ENCODE peak calls at places on chromosome 9, in four cellular contexts. D, R, X and Q are unnamed samples.

GRCh38 chr9:70407081-70407503 is 7.4 kb downstream of the KLF9 start:
- DNase-seq in D (no peak), X (no peak), R (no peak), Q (no peak)

GRCh38 chr9:1718836-1719235 is 296.3 kb upstream of the SMARCA2 start:
- DNase-seq in X (no peak), D (no peak), R (no peak), Q (no peak)

GRCh38 chr9:126326228-126327015 is at the start of gene MVB12B:
- DNase-seq in D (peak; percentile 63), X (no peak), R (no peak), Q (no peak)

GRCh38 chr9:135126480-135127187 is 39.2 kb downstream of the OLFM1 start:
- DNase-seq in D (no peak), X (no peak), R (no peak), Q (peak; percentile 60)

GRCh38 chr9:127634021-127634420 is 21.9 kb downstream of the STXBP1 start:
- DNase-seq in R (no peak), D (no peak), X (no peak), Q (no peak)

GRCh38 chr9:13787234-13787833 is 507.8 kb upstream of the MPDZ start:
- DNase-seq in X (no peak), R (no peak), D (no peak), Q (no peak)

GRCh38 chr9:27400334-27400875 is 103.5 kb upstream of the EQTN start:
- DNase-seq in R (no peak), X (no peak), D (no peak), Q (no peak)

GRCh38 chr9:69396759-69397158 is 71.7 kb downstream of the ENTREP1 start:
- DNase-seq in R (no peak), D (no peak), X (no peak), Q (no peak)

GRCh38 chr9:135146766-135147472 is 59.5 kb downstream of the OLFM1 start:
- DNase-seq in R (no peak), X (no peak), D (no peak), Q (no peak)

GRCh38 chr9:2389404-2389803 is 232.2 kb upstream of the VLDLR start:
- DNase-seq in X (no peak), R (no peak), D (no peak), Q (no peak)

GRCh38 chr9:133133680-133134418 is 12.8 kb upstream of the RALGDS start:
- DNase-seq in R (peak; percentile 94), D (peak; percentile 80), X (peak; percentile 66), Q (peak; percentile 93)

GRCh38 chr9:22170990-22171663 is 162.0 kb upstream of the CDKN2B start:
- DNase-seq in X (no peak), D (no peak), R (no peak), Q (no peak)
- H3K4me1 ChIP-seq in X (no peaks in the 10 kb centered on the region), D (no peaks in the 10 kb centered on the region), R (no peaks in the 10 kb centered on the region), Q (peaks cover 20% of the 10 kb centered on the region)

GRCh38 chr9:16266648-16267276 is 603.7 kb downstream of the BNC2 start:
- DNase-seq in R (no peak), X (no peak), D (no peak), Q (no peak)

GRCh38 chr9:16271967-16272366 is 598.5 kb downstream of the BNC2 start:
- DNase-seq in X (no peak), D (no peak), R (no peak), Q (no peak)

GRCh38 chr9:16265671-16266070 is 604.8 kb downstream of the BNC2 start:
- DNase-seq in D (no peak), R (no peak), X (no peak), Q (no peak)

GRCh38 chr9:16267336-16268036 is 603.0 kb downstream of the BNC2 start:
- DNase-seq in R (no peak), D (no peak), X (no peak), Q (no peak)

DNA sequence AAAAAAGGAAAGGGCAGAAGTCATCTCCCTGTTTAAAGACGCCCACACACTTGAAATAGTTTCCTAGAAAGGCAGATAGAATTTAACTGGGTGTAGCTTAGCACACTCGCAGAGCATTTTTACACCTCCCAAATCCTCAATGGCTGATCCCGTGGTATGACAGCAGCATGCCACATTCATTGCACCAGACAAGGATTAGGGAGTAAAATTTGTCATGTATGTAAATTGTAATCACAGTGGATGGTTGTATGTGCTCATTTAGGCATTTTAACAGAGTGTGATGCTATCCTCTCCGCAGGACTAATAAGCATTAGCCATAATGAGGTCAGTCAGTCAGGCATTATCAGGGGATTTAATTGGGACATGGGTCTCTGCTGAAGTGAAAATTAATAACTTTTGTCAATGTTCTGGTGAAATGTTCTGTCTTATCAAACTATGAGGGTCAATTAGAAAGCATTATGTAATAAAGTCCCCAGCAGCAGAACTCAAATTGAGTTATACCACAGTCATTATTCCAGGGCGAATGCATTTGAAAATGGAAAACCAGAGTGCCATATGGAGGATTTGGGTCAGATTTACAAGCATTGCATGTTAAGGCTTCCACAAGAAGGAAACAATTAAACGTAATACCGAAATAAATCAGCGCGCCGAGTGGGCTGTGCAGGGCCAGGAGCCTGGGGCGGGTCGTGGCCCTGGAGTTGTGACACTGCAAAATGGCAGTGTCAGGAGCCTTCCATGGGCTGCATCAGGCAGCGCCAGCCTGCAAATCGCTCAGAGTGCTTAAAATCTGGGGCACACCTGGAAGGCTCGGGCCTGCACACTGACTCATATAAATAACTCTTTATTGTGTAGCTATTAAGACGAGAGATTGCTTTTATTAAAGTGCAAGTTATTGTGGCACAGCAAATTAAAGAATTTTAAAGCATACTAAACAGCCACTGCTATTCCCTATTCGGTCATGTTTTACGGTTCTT is 602.1 kb downstream of the BNC2 start:
- DNase-seq in D (no peak), R (no peak), X (no peak), Q (no peak)
- H3K4me3 ChIP-seq in D (no peak overlapping the region), R (peak overlapping the region; percentile 21), X (no peak overlapping the region), Q (no peak overlapping the region)

DNA sequence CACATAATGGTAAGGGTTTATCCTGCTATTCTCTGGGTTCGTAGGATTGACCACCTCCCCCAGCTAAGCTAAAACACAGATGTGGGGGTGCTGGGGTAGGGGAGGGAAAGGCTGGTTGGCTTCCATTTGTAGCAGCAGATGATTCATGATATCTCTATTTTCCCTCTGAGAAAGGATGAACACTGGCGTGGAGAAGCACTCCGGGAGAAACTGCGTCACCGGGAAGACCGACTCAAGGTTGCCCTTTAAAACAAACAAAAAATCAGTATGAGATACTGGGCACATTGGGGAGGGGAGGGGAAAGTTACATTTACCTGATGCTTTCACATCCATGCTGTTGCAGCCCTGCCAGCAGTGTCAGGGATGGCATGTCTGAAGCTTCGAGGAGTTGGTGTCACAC is 28.2 kb downstream of the RAB14 start:
- DNase-seq in R (no peak), X (no peak), D (no peak), Q (no peak)
- H3K4me1 ChIP-seq in R (no peaks in the 10 kb centered on the region), X (peaks cover 21% of the 10 kb centered on the region), D (no peaks in the 10 kb centered on the region), Q (no peaks in the 10 kb centered on the region)

GRCh38 chr9:125238915-125239446 is 2.2 kb downstream of the HSPA5 start:
- DNase-seq in X (no peak), R (no peak), D (no peak), Q (no peak)
- H3K4me3 ChIP-seq in X (no peak overlapping the region), R (peak overlapping the region; percentile 90), D (peak overlapping the region; percentile 1), Q (peak overlapping the region; percentile 80)

GRCh38 chr9:11962327-11962726 is 730.9 kb upstream of the TYRP1 start:
- DNase-seq in X (no peak), D (no peak), R (no peak), Q (no peak)

GRCh38 chr9:11966804-11967203 is 726.4 kb upstream of the TYRP1 start:
- DNase-seq in X (no peak), D (no peak), R (no peak), Q (no peak)
- H3K4me1 ChIP-seq in X (no peaks in the 10 kb centered on the region), D (no peaks in the 10 kb centered on the region), R (no peaks in the 10 kb centered on the region), Q (no peaks in the 10 kb centered on the region)

DNA sequence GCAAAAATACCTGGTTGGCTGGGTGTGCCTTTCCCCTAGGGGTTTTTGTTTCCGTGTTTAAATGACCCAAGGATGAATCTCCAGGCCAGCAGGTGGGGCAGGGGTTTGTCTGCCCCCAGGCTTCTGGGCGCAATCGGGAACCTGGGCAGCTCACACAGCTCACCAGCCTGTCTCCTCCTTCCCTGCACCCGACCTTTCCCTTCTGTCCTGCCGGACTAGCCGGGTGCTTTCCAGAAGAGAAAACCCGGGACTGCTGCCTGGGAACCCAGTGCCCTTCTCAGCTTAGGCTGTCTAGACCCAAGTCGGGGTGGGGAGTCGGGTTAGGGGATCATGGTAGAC is 84.3 kb downstream of the DAB2IP start:
- DNase-seq in R (no peak), D (no peak), X (no peak), Q (no peak)
- H3K4me3 ChIP-seq in R (peak overlapping the region; percentile 52), D (no peak overlapping the region), X (peak overlapping the region; percentile 14), Q (peak overlapping the region; percentile 44)

GRCh38 chr9:81557957-81558791 is 131.2 kb downstream of the TLE1 start:
- DNase-seq in R (no peak), X (no peak), D (no peak), Q (no peak)
- H3K4me1 ChIP-seq in R (peaks cover 3% of the 10 kb centered on the region), X (peaks cover 25% of the 10 kb centered on the region), D (no peaks in the 10 kb centered on the region), Q (peaks cover 12% of the 10 kb centered on the region)

GRCh38 chr9:130846487-130847305 is 11.6 kb downstream of the ABL1 start:
- DNase-seq in X (no peak), D (no peak), R (no peak), Q (no peak)
- H3K4me3 ChIP-seq in X (no peak overlapping the region), D (no peak overlapping the region), R (peak overlapping the region; percentile 7), Q (no peak overlapping the region)

GRCh38 chr9:132000659-132001058 is 79.0 kb downstream of the MED27 start:
- DNase-seq in R (no peak), D (no peak), X (no peak), Q (no peak)

GRCh38 chr9:132003904-132004303 is 75.8 kb downstream of the MED27 start:
- DNase-seq in X (no peak), D (no peak), R (no peak), Q (no peak)

GRCh38 chr9:132001550-132001949 is 78.1 kb downstream of the MED27 start:
- DNase-seq in X (no peak), D (no peak), R (no peak), Q (no peak)

GRCh38 chr9:132004323-132004722 is 75.3 kb downstream of the MED27 start:
- DNase-seq in R (no peak), X (no peak), D (no peak), Q (no peak)

GRCh38 chr9:132002827-132003704 is 76.6 kb downstream of the MED27 start:
- DNase-seq in D (no peak), R (no peak), X (no peak), Q (no peak)
- H3K4me1 ChIP-seq in D (peaks cover 9% of the 10 kb centered on the region), R (no peaks in the 10 kb centered on the region), X (peaks cover 32% of the 10 kb centered on the region), Q (peaks cover 27% of the 10 kb centered on the region)